ENCODE peak calls at places on chromosomes 13 and 19, in seven cellular contexts. F is heart left ventricle, Y is Peyer's patch, L is upper lobe of left lung, J is IMR-90, O is tibial nerve, U is A549. W is an unnamed sample. For H3K4me1, the result is how much of the 10 kb centered on the place peaks cover.

GRCh38 chr19:28652790-28653189 is 560.2 kb downstream of the UQCRFS1 start:
- DNase-seq in Y (no peak), O (no peak), L (no peak), U (no peak), J (no peak), F (no peak), W (no peak)

GRCh38 chr13:109287553-109287952 is 498.8 kb downstream of the IRS2 start:
- DNase-seq in J (no peak), Y (no peak), U (no peak), O (no peak), L (no peak), F (no peak), W (no peak)

GRCh38 chr13:65912516-65912915 is 1317.6 kb downstream of the PCDH9 start:
- DNase-seq in J (no peak), O (no peak), Y (no peak), F (no peak), U (no peak), L (no peak), W (no peak)

GRCh38 chr19:3471954-3472655 is 8.2 kb downstream of the SMIM24 start:
- DNase-seq in L (no peak), Y (no peak), F (peak), O (peak), J (no peak), U (no peak), W (peak)

GRCh38 chr13:79481685-79482052 is 714 bp downstream of the NDFIP2 start:
- DNase-seq in F (no peak), J (no peak), U (no peak), Y (peak), O (no peak), L (no peak), W (peak)

GRCh38 chr13:93758575-93758974 is 532.0 kb downstream of the GPC6 start:
- DNase-seq in F (no peak), U (no peak), Y (no peak), L (no peak), O (no peak), J (peak), W (no peak)

GRCh38 chr19:16850133-16850532 is 20.9 kb downstream of the SIN3B start:
- DNase-seq in J (peak), Y (no peak), L (no peak), O (no peak), U (no peak), F (no peak), W (no peak)

GRCh38 chr19:1000095-1000494 is at the start of gene GRIN3B:
- DNase-seq in U (peak), Y (peak), F (peak), L (peak), O (no peak), J (peak), W (peak)

GRCh38 chr13:110183925-110184324 is 123.0 kb downstream of the COL4A1 start:
- DNase-seq in L (no peak), J (peak), F (no peak), O (no peak), Y (no peak), U (no peak), W (no peak)

GRCh38 chr19:10093295-10094186 is 7.4 kb downstream of the SHFL start:
- DNase-seq in L (no peak), Y (no peak), J (no peak), F (no peak), U (no peak), O (no peak), W (no peak)

GRCh38 chr13:106533940-106534843 is 1.3 kb downstream of the EFNB2 start:
- DNase-seq in U (no peak), O (peak), F (peak), Y (no peak), J (peak), L (peak), W (peak)

GRCh38 chr19:42368765-42369164 is 21.3 kb downstream of the CNFN start:
- DNase-seq in L (no peak), J (no peak), U (no peak), Y (no peak), F (no peak), O (no peak), W (no peak)

DNA sequence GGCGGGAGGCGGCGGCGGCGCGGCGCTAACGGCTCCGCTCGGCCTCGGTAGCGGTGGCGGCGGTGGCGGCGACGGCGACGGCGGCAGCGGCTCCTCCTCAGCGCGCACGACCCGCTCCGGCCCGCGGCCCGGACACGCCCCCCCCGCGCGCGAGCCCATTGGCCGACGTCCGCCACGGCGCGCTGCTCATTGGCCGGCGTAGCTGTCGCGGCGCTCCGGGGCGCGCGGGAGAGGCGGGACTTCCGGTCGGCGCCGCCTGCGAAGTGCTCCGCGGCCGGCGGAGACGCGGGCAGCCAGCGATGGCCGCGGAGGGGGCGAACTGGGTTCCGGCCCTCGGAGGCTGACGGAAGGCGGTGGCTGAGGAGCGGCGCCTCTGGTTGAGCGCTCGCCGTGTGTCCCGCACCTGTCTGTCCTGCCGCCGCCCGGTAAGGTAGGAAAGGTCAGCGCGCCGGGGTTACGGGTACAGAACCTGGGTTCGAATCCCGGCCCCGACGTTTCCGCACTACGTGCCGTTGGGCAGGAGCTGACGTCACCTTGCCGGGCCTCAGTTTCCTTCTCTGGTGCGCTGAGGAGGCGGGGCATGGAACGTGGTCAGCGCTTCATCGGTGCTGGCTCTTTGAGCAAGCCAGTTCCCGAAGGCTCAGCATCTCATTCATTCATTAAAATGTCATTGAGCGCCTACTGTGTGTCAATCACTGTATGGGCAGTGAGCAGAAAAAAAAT is at the start of gene ELAVL1:
- DNase-seq in F (peak), U (peak), Y (peak), O (peak), L (peak), J (peak), W (peak)
- TF ChIP-seq POLR2A in F (peak), U (peak), Y (peak), O (no peak), L (peak), J (peak), W (no peak)

DNA sequence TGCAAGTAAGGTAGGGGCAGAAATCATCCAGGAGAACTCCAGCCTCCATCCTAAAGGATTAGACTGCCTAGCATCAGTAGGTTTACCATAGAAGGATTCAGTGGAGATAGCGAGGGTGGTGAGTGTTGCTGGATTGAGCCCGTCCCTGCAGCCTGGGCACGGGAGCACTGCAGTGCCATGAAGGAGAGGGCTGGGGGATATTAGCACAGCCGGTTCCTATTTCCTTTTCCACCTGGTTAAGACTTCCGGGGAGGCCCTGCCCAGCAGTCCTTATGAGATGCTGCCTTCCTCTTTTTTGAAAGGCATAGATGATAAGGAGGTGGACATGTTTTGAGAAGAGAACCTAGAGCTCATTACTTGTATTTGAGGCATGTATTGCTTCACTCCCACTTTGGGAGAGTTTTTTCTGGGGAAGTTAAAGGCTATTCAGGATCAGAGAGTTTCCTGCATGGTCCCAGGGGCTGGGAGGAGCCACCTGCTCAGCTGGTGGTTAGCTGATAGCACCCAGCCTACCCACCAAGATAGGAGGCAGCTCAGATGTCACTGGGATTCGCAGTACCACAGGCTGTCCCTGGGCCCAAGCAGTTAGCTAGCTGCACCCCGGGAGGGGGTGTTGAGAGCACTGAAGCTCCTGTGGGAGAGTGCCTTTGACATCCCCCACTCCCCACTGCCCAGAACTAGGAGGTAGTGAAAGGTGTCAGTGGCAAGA is 17.2 kb downstream of the ACTN4 start:
- DNase-seq in Y (no peak), U (no peak), L (no peak), J (no peak), F (peak), O (no peak), W (no peak)
- H3K4me1 ChIP-seq in Y (half or more), U (half or more), L (half or more), J (half or more), F (half or more), O (half or more), W (half or more)

DNA sequence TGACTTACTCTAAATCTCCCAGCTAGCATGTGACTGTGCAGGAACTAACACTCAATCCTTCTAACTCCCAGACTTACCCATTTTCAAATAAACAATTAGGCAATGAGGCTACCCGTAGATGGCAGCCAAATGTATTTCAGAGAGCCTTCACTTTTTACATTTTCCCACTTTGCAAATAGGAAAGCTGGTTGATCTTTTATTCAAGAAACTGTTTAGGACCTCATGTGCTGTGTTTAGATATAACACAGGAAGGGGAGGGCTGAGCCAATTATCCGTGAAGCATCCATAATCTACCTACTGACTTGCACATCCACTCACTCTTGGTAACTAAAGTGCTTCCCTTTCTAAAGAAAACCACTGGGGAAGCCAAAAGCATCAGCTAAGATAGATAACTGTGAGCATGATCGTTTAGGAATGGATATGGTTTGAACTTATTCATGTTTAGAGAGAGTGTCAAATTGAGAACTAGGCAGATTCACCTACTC is 33.4 kb downstream of the MBNL2 start:
- DNase-seq in J (peak), O (no peak), L (no peak), U (no peak), F (no peak), Y (no peak), W (no peak)
- TF ChIP-seq POLR2A in J (no peak), O (no peak), L (no peak), U (no peak), F (no peak), Y (no peak), W (no peak)

DNA sequence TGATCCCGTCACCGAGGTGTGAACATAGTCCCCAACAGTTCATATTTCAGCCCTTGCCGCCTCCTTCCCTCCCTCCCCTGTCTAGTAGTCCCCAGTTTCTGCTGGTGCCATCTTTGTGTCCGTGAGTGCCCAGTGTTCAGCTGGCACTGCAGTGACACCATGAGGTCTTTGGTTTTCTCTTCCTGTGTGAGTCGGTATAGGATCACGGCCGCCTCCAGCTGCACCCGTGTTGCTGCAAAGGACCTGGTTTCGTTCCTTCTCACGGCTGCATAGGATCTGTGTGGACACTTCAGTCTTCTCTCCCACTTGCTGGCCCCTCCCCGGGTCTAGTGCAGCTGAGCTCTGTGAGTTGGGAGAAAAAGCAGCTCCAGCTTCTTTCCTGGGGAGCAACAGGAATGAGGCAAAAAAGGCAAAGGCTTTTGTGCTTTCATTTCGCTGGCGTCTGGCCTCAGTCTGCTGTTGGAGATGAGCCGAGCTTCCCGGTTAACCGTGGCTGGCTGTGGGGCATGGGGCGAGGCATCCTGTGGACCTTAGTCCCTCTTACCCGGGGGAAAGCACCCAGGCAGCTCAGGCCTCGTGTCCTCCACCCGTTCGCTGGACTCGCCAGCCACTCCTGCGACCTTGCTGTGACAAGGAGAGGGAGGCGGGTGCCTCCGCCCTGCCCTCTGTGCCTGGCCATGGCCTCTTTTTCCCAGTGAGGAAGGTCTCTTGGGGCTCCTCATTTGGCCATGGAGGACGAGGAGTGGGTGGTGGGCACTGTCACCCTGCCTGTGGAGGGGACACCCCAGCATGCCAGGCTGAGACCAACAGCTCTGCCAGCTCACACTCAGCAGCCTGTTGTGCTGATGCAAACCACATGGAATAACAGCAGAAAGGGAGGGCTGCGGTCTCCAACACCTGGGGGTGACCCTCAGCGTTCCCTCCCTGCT is 196.5 kb downstream of the TEX29 start:
- DNase-seq in U (no peak), F (no peak), Y (no peak), J (no peak), O (no peak), L (no peak), W (no peak)
- H3K4me1 ChIP-seq in U (under half), F (under half), Y (under half), J (under half), O (under half), L (under half), W (under half)

DNA sequence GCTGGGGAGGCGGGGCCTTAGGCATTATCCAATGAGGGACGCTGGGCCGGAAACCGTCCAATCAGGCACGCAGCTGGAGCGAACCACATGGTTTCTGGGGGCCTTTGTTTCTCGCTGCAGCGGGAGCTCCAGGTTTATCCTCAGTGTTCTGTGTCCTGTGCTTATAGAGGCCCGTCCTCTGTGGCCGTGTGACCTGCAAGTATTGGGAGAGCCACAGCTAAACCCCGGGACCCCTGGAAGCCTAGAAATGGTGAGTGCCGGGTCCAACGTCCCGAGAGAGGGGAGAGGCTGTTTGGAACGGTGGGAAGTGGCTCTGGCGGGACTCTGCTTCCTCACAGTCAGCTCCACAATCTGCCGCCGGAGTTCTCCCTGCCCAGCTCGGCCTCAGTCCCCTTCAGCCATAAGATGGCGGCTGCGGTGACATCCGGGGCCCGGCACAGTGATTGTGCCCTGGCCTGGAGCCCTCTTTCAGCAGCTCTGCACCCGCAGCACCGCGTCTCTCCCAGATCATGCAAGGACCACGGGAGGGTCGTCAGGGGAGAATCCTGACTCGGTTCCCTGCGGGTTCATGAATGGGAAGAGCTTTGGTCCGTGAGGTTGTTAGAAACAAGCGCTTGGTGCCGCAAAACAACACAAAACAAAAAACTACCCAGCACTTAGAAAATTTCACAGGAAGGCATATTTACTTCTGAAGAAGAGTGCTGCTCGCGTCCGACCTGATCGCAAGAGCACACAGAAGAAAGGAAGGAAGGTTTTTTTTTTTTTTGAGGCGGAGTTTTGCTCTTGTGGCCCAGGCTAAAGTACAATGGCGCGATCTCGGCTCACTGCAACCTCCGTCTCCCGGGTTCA is at the start of gene ZNF253:
- DNase-seq in L (peak), J (peak), F (peak), U (peak), O (peak), Y (peak), W (peak)
- TF ChIP-seq POLR2A in L (peak), J (peak), F (peak), U (no peak), O (peak), Y (peak), W (peak)

GRCh38 chr19:35498220-35498619 is 8.0 kb upstream of the KRTDAP start:
- DNase-seq in U (no peak), Y (no peak), J (no peak), F (no peak), O (no peak), L (no peak), W (no peak)
- H3K4me1 ChIP-seq in U (under half), Y (under half), J (under half), F (under half), O (under half), L (under half), W (under half)

DNA sequence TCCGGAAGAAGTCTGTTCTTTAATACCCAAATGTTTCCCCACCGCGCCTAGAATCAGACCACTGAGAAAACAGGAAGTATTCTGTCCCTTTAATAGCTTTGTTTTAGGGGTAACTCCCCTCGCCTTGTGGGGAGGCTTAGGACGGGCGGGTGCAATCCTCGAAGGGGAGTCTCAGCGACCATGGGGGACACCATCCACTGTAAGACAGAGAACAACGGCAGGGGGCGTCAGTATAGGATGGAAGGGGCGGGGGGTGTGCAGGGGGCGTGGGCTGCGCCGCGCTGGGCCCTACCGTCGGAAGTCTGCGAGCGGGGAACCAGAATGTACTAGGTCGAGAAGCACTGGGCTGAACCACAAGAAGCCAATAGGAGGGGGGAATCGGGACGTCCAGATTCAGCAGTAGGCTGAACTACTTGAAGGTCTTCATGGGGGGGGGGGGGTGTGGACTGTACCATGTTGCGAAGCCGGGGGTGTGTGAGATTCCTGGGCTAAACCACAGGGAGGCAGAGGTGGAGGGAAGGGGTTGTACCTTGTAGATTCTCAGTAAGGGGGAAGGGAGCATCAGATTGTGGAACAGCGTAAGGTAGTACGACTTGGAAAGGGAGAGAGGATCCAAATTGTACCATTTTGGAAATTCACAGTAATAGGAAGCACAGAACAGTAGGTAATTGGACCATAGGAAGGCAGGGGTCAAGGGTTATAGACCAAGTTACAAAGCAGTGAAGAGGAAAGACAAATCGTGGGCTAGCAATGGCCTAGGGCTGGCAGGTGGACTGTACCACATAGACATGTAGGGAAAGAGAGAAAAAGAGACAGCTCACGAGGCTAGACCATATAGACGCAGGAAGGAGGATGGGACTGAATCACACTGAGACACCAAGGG is 1.0 kb upstream of the DBP start:
- DNase-seq in U (peak), L (peak), F (peak), O (peak), Y (peak), J (peak), W (peak)
- TF ChIP-seq POLR2A in U (no peak), L (no peak), F (no peak), O (peak), Y (peak), J (no peak), W (peak)

GRCh38 chr13:33542309-33543088 is 256.9 kb upstream of the STARD13 start:
- DNase-seq in J (peak), Y (peak), F (peak), O (peak), U (peak), L (peak), W (peak)
- H3K4me1 ChIP-seq in J (under half), Y (under half), F (under half), O (under half), U (under half), L (under half), W (under half)